ENCODE peak calls at places on chromosomes 6 and 20, in seven cellular contexts. E is PC-3, P is tibial artery, C is DND-41, T is fibroblast of lung, N is thyroid gland, M is left lung. U is an unnamed sample. For H3K4me1, the result is how much of the 10 kb centered on the place peaks cover.

GRCh38 chr6:163347021-163347446 is 67.5 kb upstream of the QKI start:
- DNase-seq in E (peak), P (no peak), C (no peak), T (peak), N (no peak), M (no peak), U (no peak)

GRCh38 chr6:40042232-40042631 is 108.0 kb upstream of the MOCS1 start:
- DNase-seq in E (no peak), P (no peak), C (peak), T (no peak), N (no peak), M (no peak), U (no peak)

GRCh38 chr6:107495196-107495643 is 5.3 kb downstream of the SOBP start:
- DNase-seq in E (no peak), P (peak), C (no peak), T (peak), N (peak), M (no peak), U (no peak)

GRCh38 chr6:154989457-154989856 is 5.7 kb upstream of the TIAM2 start:
- DNase-seq in E (no peak), P (no peak), C (no peak), T (no peak), N (peak), M (no peak), U (no peak)

GRCh38 chr6:98335594-98335993 is 498.8 kb upstream of the POU3F2 start:
- DNase-seq in E (no peak), P (no peak), C (no peak), T (no peak), N (no peak), M (no peak), U (no peak)

GRCh38 chr6:136846046-136846445 is 23.7 kb downstream of the PEX7 start:
- DNase-seq in E (peak), P (no peak), C (peak), T (peak), N (peak), M (no peak), U (no peak)

GRCh38 chr6:97497713-97498331 is 214.8 kb upstream of the MMS22L start:
- DNase-seq in E (peak), P (peak), C (peak), T (peak), N (peak), M (peak), U (peak)

GRCh38 chr6:75128881-75129570 is 76.8 kb downstream of the COL12A1 start:
- DNase-seq in E (no peak), P (no peak), C (no peak), T (peak), N (no peak), M (no peak), U (no peak)

GRCh38 chr6:163457637-163458561 is 43.4 kb downstream of the QKI start:
- DNase-seq in E (peak), P (no peak), C (no peak), T (peak), N (no peak), M (no peak), U (no peak)

GRCh38 chr6:74871757-74872156 is 334.1 kb downstream of the COL12A1 start:
- DNase-seq in E (peak), P (no peak), C (no peak), T (no peak), N (no peak), M (no peak), U (no peak)

GRCh38 chr6:156557269-156557885 is 219.8 kb upstream of the ARID1B start:
- DNase-seq in E (peak), P (no peak), C (no peak), T (peak), N (no peak), M (no peak), U (no peak)

GRCh38 chr6:12343440-12344162 is 53.4 kb downstream of the EDN1 start:
- DNase-seq in E (peak), P (no peak), C (no peak), T (no peak), N (no peak), M (no peak), U (no peak)

GRCh38 chr20:45968081-45968671 is 3.8 kb downstream of the ZNF335 start:
- DNase-seq in E (no peak), P (peak), C (no peak), T (no peak), N (no peak), M (peak), U (peak)

GRCh38 chr6:113586966-113587699 is 270.0 kb upstream of the MARCKS start:
- DNase-seq in E (no peak), P (no peak), C (no peak), T (no peak), N (no peak), M (no peak), U (no peak)

GRCh38 chr6:45698046-45698445 is 317.6 kb downstream of the CLIC5 start:
- DNase-seq in E (no peak), P (no peak), C (no peak), T (no peak), N (no peak), M (no peak), U (no peak)

GRCh38 chr6:37483502-37483901 is 16.2 kb downstream of the CCDC167 start:
- DNase-seq in E (peak), P (peak), C (no peak), T (no peak), N (no peak), M (no peak), U (no peak)

GRCh38 chr6:45946887-45947286 is 68.8 kb downstream of the CLIC5 start:
- DNase-seq in E (no peak), P (no peak), C (no peak), T (peak), N (no peak), M (no peak), U (no peak)

GRCh38 chr6:1767481-1768246 is 157.9 kb downstream of the FOXC1 start:
- DNase-seq in E (peak), P (peak), C (no peak), T (peak), N (peak), M (no peak), U (no peak)

GRCh38 chr6:17850281-17850680 is 137.2 kb downstream of the KIF13A start:
- DNase-seq in E (no peak), P (no peak), C (no peak), T (no peak), N (no peak), M (no peak), U (no peak)

GRCh38 chr6:158290659-158291058 is 21.6 kb upstream of the TULP4 start:
- DNase-seq in E (no peak), P (no peak), C (peak), T (no peak), N (peak), M (no peak), U (no peak)

GRCh38 chr6:138590796-138591709 is 91.8 kb upstream of the NHSL1 start:
- DNase-seq in E (peak), P (no peak), C (peak), T (peak), N (peak), M (no peak), U (no peak)

GRCh38 chr6:14092861-14093789 is 24.4 kb upstream of the CD83 start:
- DNase-seq in E (peak), P (no peak), C (no peak), T (peak), N (peak), M (no peak), U (no peak)
- H3K4me1 ChIP-seq in E (under half), P (under half), C (under half), T (under half), N (under half), M (under half), U (under half)

DNA sequence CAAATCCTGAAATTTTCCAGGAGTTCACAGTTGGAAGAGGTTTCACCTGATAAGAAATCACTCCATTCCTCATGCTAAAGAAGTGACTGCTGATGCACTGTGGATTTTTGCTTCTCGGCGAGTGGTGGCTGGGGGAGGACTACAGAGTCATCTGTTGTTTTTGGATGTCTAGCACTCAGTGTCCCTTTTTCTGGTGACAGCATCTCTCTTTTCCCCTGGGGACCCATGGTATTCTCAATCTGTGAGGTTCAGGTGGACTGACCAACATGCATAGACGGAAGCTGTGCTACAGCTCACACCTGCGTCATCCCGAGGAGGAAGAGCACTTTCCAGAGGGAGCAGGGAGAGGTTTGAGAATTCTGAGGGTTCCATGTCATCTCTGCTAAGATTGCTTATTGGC is 42.7 kb upstream of the ZNF831 start:
- DNase-seq in E (no peak), P (no peak), C (no peak), T (no peak), N (no peak), M (no peak), U (no peak)
- H3K4me1 ChIP-seq in E (under half), P (under half), C (under half), T (under half), N (under half), M (under half), U (under half)

GRCh38 chr20:6768228-6769185 is 1.0 kb downstream of the BMP2 start:
- DNase-seq in E (no peak), P (peak), C (no peak), T (peak), N (peak), M (peak), U (no peak)

GRCh38 chr20:6767166-6767535 is 335 bp upstream of the BMP2 start:
- DNase-seq in E (no peak), P (no peak), C (no peak), T (no peak), N (no peak), M (no peak), U (no peak)

GRCh38 chr20:6766433-6766832 is 1.1 kb upstream of the BMP2 start:
- DNase-seq in E (no peak), P (no peak), C (no peak), T (no peak), N (no peak), M (no peak), U (no peak)

GRCh38 chr20:6765469-6766058 is 1.9 kb upstream of the BMP2 start:
- DNase-seq in E (peak), P (no peak), C (no peak), T (peak), N (no peak), M (no peak), U (no peak)

DNA sequence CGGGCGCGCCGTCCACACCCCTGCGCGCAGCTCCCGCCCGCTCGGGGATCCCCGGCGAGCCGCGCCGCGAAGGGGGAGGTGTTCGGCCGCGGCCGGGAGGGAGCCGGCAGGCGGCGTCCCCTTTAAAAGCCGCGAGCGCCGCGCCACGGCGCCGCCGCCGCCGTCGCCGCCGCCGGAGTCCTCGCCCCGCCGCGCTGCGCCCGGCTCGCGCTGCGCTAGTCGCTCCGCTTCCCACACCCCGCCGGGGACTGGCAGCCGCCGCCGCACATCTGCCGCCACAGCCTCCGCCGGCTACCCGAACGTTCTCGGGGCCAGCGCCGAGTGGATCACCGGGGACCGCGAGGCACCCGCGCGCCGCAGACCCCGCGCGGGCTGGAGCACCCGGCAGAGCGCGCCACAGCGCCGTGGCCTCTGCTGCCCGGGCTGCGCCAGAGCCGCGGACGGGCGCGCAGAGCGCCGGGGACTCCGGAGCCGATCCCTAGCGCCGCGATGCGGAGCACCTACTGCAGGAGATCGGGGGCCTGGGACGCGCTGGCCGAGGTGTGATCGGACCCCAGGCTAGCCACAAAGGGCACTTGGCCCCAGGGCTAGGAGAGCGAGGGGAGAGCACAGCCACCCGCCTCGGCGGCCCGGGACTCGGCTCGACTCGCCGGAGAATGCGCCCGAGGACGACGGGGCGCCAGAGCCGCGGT is at the start of gene BMP2:
- DNase-seq in E (peak), P (peak), C (no peak), T (peak), N (peak), M (peak), U (no peak)
- H3K4me1 ChIP-seq in E (under half), P (under half), C (under half), T (under half), N (under half), M (under half), U (under half)

GRCh38 chr6:170435766-170436165 is 117.3 kb downstream of the PSMB1 start:
- DNase-seq in E (no peak), P (peak), C (no peak), T (no peak), N (no peak), M (no peak), U (no peak)
- H3K4me1 ChIP-seq in E (under half), P (under half), C (under half), T (under half), N (under half), M (under half), U (under half)

DNA sequence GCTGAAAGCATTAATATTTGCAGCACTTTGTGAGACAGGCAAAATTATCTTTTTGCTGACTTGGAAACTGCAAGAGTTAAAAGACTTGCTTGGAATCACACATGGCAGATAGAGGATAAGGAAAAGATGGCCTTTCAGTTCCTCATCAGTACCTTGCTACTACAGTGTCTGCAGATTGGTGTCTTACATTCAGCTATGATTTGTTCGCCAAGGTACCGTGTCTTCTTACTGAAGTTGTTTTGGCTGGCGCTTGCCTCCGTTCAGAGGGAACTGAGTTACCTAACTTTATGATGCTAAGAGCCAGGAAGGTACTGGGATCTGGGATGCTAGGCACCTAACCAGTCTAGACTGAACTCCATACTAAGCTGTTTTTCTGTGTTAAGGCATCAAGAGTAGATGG is 2.3 kb downstream of the WTAP start:
- DNase-seq in E (no peak), P (no peak), C (no peak), T (peak), N (peak), M (no peak), U (no peak)
- H3K4me1 ChIP-seq in E (under half), P (under half), C (half or more), T (under half), N (under half), M (under half), U (under half)

GRCh38 chr6:133394630-133395029 is 153.5 kb downstream of the EYA4 start:
- DNase-seq in E (no peak), P (no peak), C (no peak), T (no peak), N (no peak), M (no peak), U (no peak)

GRCh38 chr6:133392015-133392414 is 150.9 kb downstream of the EYA4 start:
- DNase-seq in E (no peak), P (no peak), C (no peak), T (no peak), N (no peak), M (no peak), U (no peak)

GRCh38 chr6:133390168-133390567 is 149.0 kb downstream of the EYA4 start:
- DNase-seq in E (no peak), P (no peak), C (no peak), T (no peak), N (no peak), M (no peak), U (no peak)

GRCh38 chr6:133393891-133394290 is 152.7 kb downstream of the EYA4 start:
- DNase-seq in E (no peak), P (no peak), C (no peak), T (no peak), N (no peak), M (no peak), U (no peak)

GRCh38 chr6:133392641-133393040 is 151.5 kb downstream of the EYA4 start:
- DNase-seq in E (no peak), P (no peak), C (no peak), T (no peak), N (no peak), M (no peak), U (no peak)
- H3K4me1 ChIP-seq in E (under half), P (under half), C (under half), T (under half), N (under half), M (under half), U (under half)

GRCh38 chr6:52337633-52338290 is 24.2 kb upstream of the PAQR8 start:
- DNase-seq in E (peak), P (no peak), C (no peak), T (no peak), N (no peak), M (no peak), U (no peak)
- H3K4me1 ChIP-seq in E (under half), P (under half), C (under half), T (under half), N (under half), M (under half), U (under half)

DNA sequence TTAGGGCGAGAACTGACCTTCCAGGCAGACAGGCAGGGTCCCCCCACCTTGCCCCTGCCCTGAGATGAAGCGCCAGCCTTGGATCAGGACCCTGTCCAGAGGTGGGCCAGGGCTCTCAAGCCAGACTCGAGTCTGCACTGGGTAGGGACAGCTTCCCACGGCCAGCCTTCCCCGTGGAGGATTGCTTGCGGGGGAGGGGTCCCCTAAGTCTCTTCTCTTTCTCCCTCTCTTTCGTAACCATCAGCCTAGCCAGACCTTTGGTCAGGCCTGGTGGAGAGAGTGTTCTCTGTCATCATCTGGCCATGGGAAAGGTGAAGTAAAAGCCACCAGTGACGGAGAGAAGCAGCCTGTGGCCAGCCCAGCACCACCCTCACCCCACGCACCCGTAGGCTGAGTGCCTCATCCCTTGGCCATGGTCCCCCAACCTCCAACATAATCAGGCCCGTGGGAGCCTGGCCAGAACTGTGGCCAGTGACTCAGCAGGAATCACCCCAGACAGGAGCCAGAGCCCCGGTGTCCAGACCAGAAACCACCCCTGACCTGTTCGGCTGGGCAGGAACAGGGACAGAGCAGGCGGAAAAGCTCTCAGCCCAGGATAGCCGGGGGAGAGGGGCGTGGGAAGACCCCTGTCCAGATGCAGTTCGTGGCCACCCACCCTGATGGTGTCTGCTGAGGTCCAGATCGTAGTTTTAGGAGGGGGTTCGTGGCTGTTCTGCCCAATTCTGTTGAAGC is 47.1 kb downstream of the SNAI1 start:
- DNase-seq in E (peak), P (peak), C (no peak), T (peak), N (peak), M (peak), U (no peak)
- H3K4me1 ChIP-seq in E (half or more), P (half or more), C (under half), T (under half), N (half or more), M (under half), U (under half)

DNA sequence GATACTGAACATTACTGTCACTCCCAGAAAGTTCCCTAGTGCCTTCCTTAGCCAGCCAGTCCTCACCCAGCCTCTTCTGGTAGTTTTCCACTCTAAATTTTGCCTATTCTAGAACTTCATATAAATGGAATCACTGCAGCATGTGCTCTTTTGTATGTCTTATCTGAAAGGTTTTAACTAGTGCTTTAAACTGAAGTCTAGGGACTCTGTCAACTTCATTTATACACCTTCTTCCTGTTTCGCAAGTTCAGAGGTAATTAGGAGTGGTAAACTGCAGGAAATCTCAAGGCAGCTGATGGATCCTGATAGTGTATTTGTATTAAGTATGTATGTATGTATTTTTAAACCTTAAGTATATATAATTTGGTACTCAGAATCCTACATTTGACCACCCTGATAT is 94.3 kb downstream of the TCP11 start:
- DNase-seq in E (no peak), P (peak), C (no peak), T (no peak), N (no peak), M (no peak), U (no peak)
- H3K4me1 ChIP-seq in E (under half), P (half or more), C (half or more), T (under half), N (half or more), M (half or more), U (under half)

U was measured in breast epithelium.